ENCODE peak calls at places on chromosomes 16 and 17, in seven cellular contexts. E is ovary, Q is HepG2, W is A549, V is esophagus muscularis mucosa, B is K562, Z is upper lobe of left lung. P is an unnamed sample.

GRCh38 chr16:53626161-53626560 is 77.5 kb downstream of the RPGRIP1L start:
- DNase-seq in E (no peak), Q (no peak), W (no peak), V (no peak), B (no peak), Z (no peak), P (no peak)

GRCh38 chr17:79992657-79993389 is 42.8 kb downstream of the TBC1D16 start:
- DNase-seq in E (peak), Q (no peak), W (no peak), V (no peak), B (no peak), Z (no peak), P (no peak)

GRCh38 chr17:53137919-53138318 is 684.8 kb upstream of the KIF2B start:
- DNase-seq in E (no peak), Q (no peak), W (no peak), V (no peak), B (no peak), Z (no peak), P (no peak)

GRCh38 chr17:73342057-73342522 is 30.3 kb upstream of the CDC42EP4 start:
- DNase-seq in E (peak), Q (no peak), W (peak), V (no peak), B (no peak), Z (no peak), P (peak)

GRCh38 chr17:80859004-80859941 is 132.4 kb upstream of the CHMP6 start:
- DNase-seq in E (peak), Q (no peak), W (peak), V (no peak), B (no peak), Z (peak), P (peak)

GRCh38 chr17:82105882-82106696 is 8.1 kb upstream of the FASN start:
- DNase-seq in E (peak), Q (peak), W (peak), V (no peak), B (peak), Z (peak), P (no peak)

GRCh38 chr16:84058211-84058610 is 15.6 kb upstream of the SLC38A8 start:
- DNase-seq in E (no peak), Q (no peak), W (no peak), V (no peak), B (no peak), Z (no peak), P (no peak)

GRCh38 chr16:50059669-50060068 is 6.1 kb upstream of the HEATR3 start:
- DNase-seq in E (no peak), Q (no peak), W (no peak), V (no peak), B (no peak), Z (no peak), P (no peak)

GRCh38 chr16:53743149-53743566 is 39.2 kb downstream of the FTO start:
- DNase-seq in E (no peak), Q (peak), W (peak), V (no peak), B (peak), Z (no peak), P (no peak)

GRCh38 chr17:74186498-74186897 is 17.0 kb upstream of the RPL38 start:
- DNase-seq in E (no peak), Q (no peak), W (no peak), V (no peak), B (no peak), Z (no peak), P (no peak)

GRCh38 chr17:39376434-39376833 is 25.0 kb downstream of the FBXL20 start:
- DNase-seq in E (no peak), Q (no peak), W (no peak), V (no peak), B (no peak), Z (no peak), P (no peak)

GRCh38 chr17:68020451-68020779 is 15.1 kb upstream of the KPNA2 start:
- DNase-seq in E (no peak), Q (peak), W (no peak), V (no peak), B (peak), Z (no peak), P (no peak)

GRCh38 chr16:89953671-89954406 is 5.3 kb downstream of the DEF8 start:
- DNase-seq in E (no peak), Q (no peak), W (no peak), V (no peak), B (no peak), Z (no peak), P (no peak)

GRCh38 chr16:50591800-50592771 is 43.9 kb downstream of the NKD1 start:
- DNase-seq in E (peak), Q (no peak), W (no peak), V (no peak), B (no peak), Z (peak), P (no peak)

GRCh38 chr17:43171761-43172487 is 910 bp downstream of the NBR1 start:
- DNase-seq in E (peak), Q (peak), W (peak), V (no peak), B (no peak), Z (no peak), P (peak)

GRCh38 chr16:54821731-54822130 is 108.9 kb upstream of the IRX5 start:
- DNase-seq in E (no peak), Q (no peak), W (no peak), V (no peak), B (no peak), Z (no peak), P (no peak)

DNA sequence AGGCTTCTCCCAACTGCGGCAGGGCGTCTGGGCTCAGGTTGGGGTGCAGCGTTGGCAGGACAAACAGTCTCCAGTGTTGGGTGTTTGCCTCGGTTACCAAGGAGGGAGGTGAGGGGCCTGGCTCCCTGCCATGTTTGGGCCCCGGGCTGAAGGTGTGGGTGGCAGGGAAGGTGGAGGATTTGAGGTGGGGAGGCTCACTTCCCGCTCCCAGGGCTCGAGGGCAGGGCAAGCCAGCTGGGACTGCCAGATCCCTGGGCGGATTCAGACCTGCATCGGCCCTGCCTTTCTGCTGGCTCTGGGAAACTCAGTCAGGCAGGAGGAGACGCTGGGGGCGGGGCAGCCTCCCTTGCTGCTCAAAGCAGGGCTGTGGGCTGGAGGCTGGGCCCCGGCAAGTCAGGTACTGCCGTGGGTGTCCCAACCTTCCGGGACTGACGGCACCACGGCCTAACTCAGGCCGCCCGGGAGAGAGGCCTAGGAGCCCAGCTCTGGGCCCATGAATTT is 31.3 kb upstream of the KRT17 start:
- DNase-seq in E (no peak), Q (no peak), W (peak), V (no peak), B (no peak), Z (peak), P (peak)
- TF ChIP-seq EP300 in E (no peak), Q (no peak), W (no peak), V (no peak), B (no peak), Z (no peak), P (peak)

DNA sequence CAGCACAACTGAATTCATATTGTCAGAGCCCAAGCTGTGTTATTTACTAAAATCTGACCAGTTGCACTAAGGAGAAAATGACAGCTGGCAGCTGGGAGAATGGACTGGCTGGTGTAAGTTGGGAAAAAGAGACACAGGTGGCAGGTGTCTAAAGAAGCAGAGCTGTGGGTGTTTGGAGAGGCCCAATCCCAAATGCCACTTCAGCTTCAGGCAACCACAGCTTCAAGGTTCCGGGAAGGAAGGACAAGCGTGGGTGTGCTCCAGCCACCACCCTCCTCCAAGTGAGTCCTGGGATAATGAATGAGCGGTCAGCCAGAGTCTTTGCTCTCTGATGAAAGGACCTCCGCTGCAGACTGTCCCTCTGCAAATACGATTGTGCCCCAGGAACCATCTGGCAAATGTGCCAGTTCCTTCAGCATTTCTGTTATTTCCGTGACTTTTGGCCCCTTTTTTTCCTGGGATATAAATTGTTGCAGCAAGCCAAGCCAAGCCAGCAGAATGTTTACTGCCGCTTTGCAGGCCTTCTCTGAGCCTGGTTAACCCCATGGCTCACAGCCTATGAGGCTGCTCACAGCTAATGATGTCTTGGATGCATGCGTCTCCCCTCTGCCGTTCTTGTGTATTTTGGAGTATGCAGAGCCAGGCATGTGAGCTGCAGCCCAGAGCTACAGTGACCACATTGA is 9.5 kb upstream of the RHBDL3 start:
- DNase-seq in E (peak), Q (no peak), W (no peak), V (no peak), B (no peak), Z (no peak), P (no peak)
- H3K27ac ChIP-seq in E (no peak), Q (no peak), W (no peak), V (no peak), B (no peak), Z (no peak), P (no peak)

GRCh38 chr16:81632392-81633146 is 146.5 kb upstream of the PLCG2 start:
- DNase-seq in E (no peak), Q (no peak), W (peak), V (no peak), B (peak), Z (no peak), P (no peak)
- TF ChIP-seq POLR2A in E (no peak), Q (no peak), W (no peak), V (no peak), B (no peak), Z (no peak), P (no peak)

GRCh38 chr16:31074814-31075183 is 577 bp downstream of the ZNF646 start:
- DNase-seq in E (no peak), Q (no peak), W (no peak), V (no peak), B (no peak), Z (no peak), P (no peak)

GRCh38 chr16:31073073-31073822 is 792 bp downstream of the ZNF668 start:
- DNase-seq in E (peak), Q (peak), W (peak), V (peak), B (peak), Z (peak), P (peak)

GRCh38 chr16:31072540-31073072 is 1.4 kb downstream of the ZNF668 start:
- DNase-seq in E (no peak), Q (peak), W (peak), V (no peak), B (peak), Z (no peak), P (no peak)

GRCh38 chr16:31073823-31074072 is 292 bp downstream of the ZNF668 start:
- DNase-seq in E (no peak), Q (no peak), W (no peak), V (no peak), B (no peak), Z (no peak), P (no peak)

GRCh38 chr16:31074073-31074813 is at the start of the genes ZNF646 and ZNF668:
- DNase-seq in E (peak), Q (peak), W (peak), V (peak), B (peak), Z (peak), P (peak)
- TF ChIP-seq EP300 in E (no peak), Q (peak), W (no peak), V (no peak), B (peak), Z (no peak), P (peak)

P was measured in tibial nerve.